ENCODE peak calls at places on chromosomes 5 and 9, in ten cellular contexts. C, L, K, Q, V, N, X, B, Z and W are unnamed samples.

GRCh38 chr5:39159986-39160490 is 59.3 kb downstream of the FYB1 start:
- DNase-seq in V (no peak), Q (no peak), B (no peak), C (no peak), N (no peak), K (no peak), Z (no peak), L (no peak), X (no peak), W (no peak)

GRCh38 chr9:89497181-89497963 is 541 bp downstream of the SEMA4D start:
- DNase-seq in B (no peak), L (no peak), V (no peak), Z (no peak), N (peak; percentile 72), Q (peak; percentile 59), C (no peak), X (no peak), K (no peak), W (no peak)

GRCh38 chr9:134316444-134317160 is 9.7 kb upstream of the RXRA start:
- DNase-seq in Q (no peak), V (no peak), Z (peak; percentile 62), X (no peak), N (no peak), K (no peak), L (no peak), C (no peak), B (no peak), W (no peak)

GRCh38 chr5:179914032-179914755 is 6.5 kb upstream of the TBC1D9B start:
- DNase-seq in L (peak; percentile 48), V (peak; percentile 7), Z (no peak), B (no peak), N (peak; percentile 53), K (no peak), X (no peak), Q (no peak), C (peak; percentile 60), W (no peak)

GRCh38 chr5:173873296-173873922 is 14.7 kb upstream of the CPEB4 start:
- DNase-seq in B (no peak), V (no peak), L (no peak), K (no peak), Q (no peak), X (no peak), C (no peak), Z (no peak), N (no peak), W (no peak)

GRCh38 chr9:93900971-93901861 is 53.9 kb downstream of the BARX1 start:
- DNase-seq in C (peak; percentile 59), V (no peak), Z (no peak), Q (no peak), X (no peak), L (no peak), N (peak; percentile 50), K (no peak), B (no peak), W (peak; percentile 26)

GRCh38 chr5:172771439-172772111 is 580 bp upstream of the DUSP1 start:
- DNase-seq in Q (no peak), L (peak; percentile 42), C (no peak), B (no peak), K (no peak), N (peak; percentile 87), V (no peak), Z (peak; percentile 51), X (peak; percentile 48), W (no peak)

GRCh38 chr5:34656001-34656699 is at the start of gene RAI14:
- DNase-seq in B (peak; percentile 87), K (peak; percentile 5), X (peak; percentile 11), V (no peak), C (peak; percentile 81), Q (peak; percentile 89), Z (peak; percentile 47), L (peak; percentile 94), N (peak; percentile 64), W (peak; percentile 84)

GRCh38 chr9:133009906-133010582 is 20.8 kb upstream of the GTF3C5 start:
- DNase-seq in B (no peak), Q (no peak), Z (no peak), N (no peak), L (no peak), V (no peak), X (no peak), K (no peak), C (peak; percentile 15), W (no peak)

GRCh38 chr9:106738109-106738508 is 124.9 kb upstream of the ZNF462 start:
- DNase-seq in Q (no peak), K (no peak), V (no peak), B (no peak), C (no peak), X (no peak), L (no peak), Z (no peak), N (no peak), W (no peak)

GRCh38 chr5:17132444-17133083 is 84.9 kb upstream of the BASP1 start:
- DNase-seq in Q (peak; percentile 43), B (no peak), V (no peak), C (no peak), N (no peak), L (no peak), K (no peak), X (no peak), Z (no peak), W (no peak)

GRCh38 chr5:149403923-149404745 is 25.0 kb upstream of the IL17B start:
- DNase-seq in Z (no peak), V (no peak), X (no peak), K (no peak), Q (no peak), L (peak; percentile 72), N (no peak), B (no peak), C (no peak), W (no peak)

GRCh38 chr5:45692481-45692880 is 3.7 kb downstream of the HCN1 start:
- DNase-seq in Z (peak; percentile 44), N (no peak), L (no peak), X (no peak), Q (no peak), B (no peak), V (no peak), K (no peak), C (no peak), W (no peak)

GRCh38 chr9:128940271-128940921 is 7.0 kb downstream of the DOLK start:
- DNase-seq in N (no peak), C (peak; percentile 72), Q (no peak), B (no peak), V (no peak), K (no peak), X (no peak), Z (no peak), L (no peak), W (no peak)

GRCh38 chr5:179061025-179061424 is 852 bp downstream of the ZNF354C start:
- DNase-seq in L (no peak), K (no peak), V (no peak), Z (no peak), N (no peak), C (no peak), B (no peak), Q (no peak), X (no peak), W (no peak)

GRCh38 chr9:93111371-93112115 is 15.5 kb downstream of the CARD19 start:
- DNase-seq in Q (no peak), K (no peak), V (no peak), X (no peak), L (no peak), C (peak; percentile 67), N (peak; percentile 55), B (no peak), Z (peak; percentile 4), W (no peak)

GRCh38 chr9:2086971-2087370 is 71.8 kb downstream of the SMARCA2 start:
- DNase-seq in Z (no peak), N (no peak), X (no peak), C (no peak), L (no peak), B (no peak), K (no peak), V (no peak), Q (no peak), W (no peak)

GRCh38 chr5:109529520-109529919 is 119.7 kb upstream of the PJA2 start:
- DNase-seq in Z (no peak), V (no peak), C (no peak), X (no peak), Q (no peak), B (no peak), L (peak; percentile 6), N (no peak), K (no peak), W (no peak)

GRCh38 chr9:5628183-5628529 is 751 bp upstream of the RIC1 start:
- DNase-seq in V (no peak), X (no peak), Z (no peak), Q (no peak), N (no peak), K (no peak), L (no peak), C (no peak), B (no peak), W (no peak)

GRCh38 chr9:129823163-129823933 is 588 bp downstream of the TOR1A start:
- DNase-seq in B (peak; percentile 38), C (no peak), L (peak; percentile 22), Z (no peak), X (no peak), Q (peak; percentile 36), K (no peak), V (no peak), N (peak; percentile 62), W (peak; percentile 55)

GRCh38 chr9:95055851-95056551 is 261.5 kb downstream of the FANCC start:
- DNase-seq in K (no peak), Q (no peak), Z (peak; percentile 65), B (no peak), L (peak; percentile 46), X (no peak), V (no peak), C (no peak), N (no peak), W (no peak)

GRCh38 chr5:39633057-39633456 is 208.3 kb upstream of the DAB2 start:
- DNase-seq in K (no peak), X (no peak), L (no peak), C (no peak), Q (no peak), V (no peak), Z (no peak), B (no peak), N (no peak), W (no peak)

GRCh38 chr9:27183701-27184100 is 74.7 kb downstream of the TEK start:
- DNase-seq in K (no peak), V (no peak), C (no peak), N (no peak), Z (no peak), X (no peak), L (no peak), Q (no peak), B (no peak), W (no peak)

GRCh38 chr5:65916636-65917035 is 9.7 kb upstream of the ERBIN start:
- DNase-seq in Q (no peak), V (no peak), Z (no peak), X (no peak), C (no peak), K (no peak), N (no peak), L (no peak), B (no peak), W (no peak)

GRCh38 chr5:120413706-120414105 is 50.4 kb upstream of the PRR16 start:
- DNase-seq in Q (no peak), L (peak; percentile 19), K (no peak), N (no peak), B (no peak), X (no peak), V (no peak), C (no peak), Z (no peak), W (no peak)

GRCh38 chr9:92807031-92807756 is 42.6 kb upstream of the BICD2 start:
- DNase-seq in Q (peak; percentile 11), X (no peak), L (no peak), K (no peak), C (no peak), N (peak; percentile 63), Z (peak; percentile 18), V (no peak), B (no peak), W (peak; percentile 41)